ENCODE peak calls at places on chromosomes 4 and X, in eight cellular contexts. F, E, Q, N, T, A, G and Z are unnamed samples.

GRCh38 chr4:150217804-150218203 is 139.6 kb downstream of the DCLK2 start:
- DNase-seq in F (no peak), E (no peak), Q (no peak), N (no peak), T (peak; percentile 18), A (no peak), G (no peak), Z (no peak)

GRCh38 chrX:78979789-78980464 is 34.7 kb downstream of the P2RY10 start:
- DNase-seq in F (no peak), E (no peak), Q (no peak), N (no peak), T (no peak), A (no peak), G (no peak), Z (peak; percentile 2)

GRCh38 chr4:56314207-56314915 is 72.9 kb downstream of the AASDH start:
- DNase-seq in F (no peak), E (peak; percentile 26), Q (no peak), N (no peak), T (no peak), A (no peak), G (no peak), Z (no peak)

GRCh38 chrX:49876750-49877149 is 2.5 kb upstream of the USP27X start:
- DNase-seq in F (peak; percentile 15), E (no peak), Q (no peak), N (no peak), T (peak; percentile 50), A (no peak), G (peak; percentile 30), Z (no peak)

GRCh38 chrX:40010550-40011364 is 87.0 kb downstream of the BCOR start:
- DNase-seq in F (no peak), E (no peak), Q (no peak), N (no peak), T (no peak), A (no peak), G (no peak), Z (no peak)

GRCh38 chr4:122635205-122635604 is 14.3 kb upstream of the IL21 start:
- DNase-seq in F (no peak), E (no peak), Q (no peak), N (no peak), T (no peak), A (no peak), G (no peak), Z (no peak)

GRCh38 chrX:130145123-130145522 is 20.5 kb downstream of the AIFM1 start:
- DNase-seq in F (no peak), E (no peak), Q (no peak), N (no peak), T (no peak), A (no peak), G (no peak), Z (no peak)

GRCh38 chrX:23902419-23902818 is 5.3 kb downstream of the APOO start:
- DNase-seq in F (no peak), E (no peak), Q (no peak), N (no peak), T (peak; percentile 69), A (no peak), G (peak; percentile 76), Z (no peak)

GRCh38 chrX:1581132-1581531 is 10.3 kb upstream of the AKAP17A start:
- DNase-seq in F (peak; percentile 56), E (peak; percentile 87), Q (no peak), N (no peak), T (no peak), A (peak; percentile 69), G (peak; percentile 84), Z (peak; percentile 72)

GRCh38 chr4:101102114-101102752 is 245.1 kb downstream of the PPP3CA start:
- DNase-seq in F (no peak), E (no peak), Q (peak; percentile 55), N (no peak), T (peak; percentile 34), A (no peak), G (no peak), Z (no peak)

GRCh38 chrX:23616361-23616760 is 50.9 kb upstream of the PRDX4 start:
- DNase-seq in F (peak; percentile 36), E (no peak), Q (peak; percentile 2), N (no peak), T (peak; percentile 5), A (no peak), G (peak; percentile 25), Z (no peak)

GRCh38 chr4:155590751-155591150 is 75.9 kb upstream of the GUCY1A1 start:
- DNase-seq in F (no peak), E (no peak), Q (no peak), N (no peak), T (no peak), A (no peak), G (no peak), Z (no peak)

GRCh38 chrX:3669841-3670240 is 43.6 kb downstream of the PRKX start:
- DNase-seq in F (no peak), E (no peak), Q (no peak), N (no peak), T (no peak), A (no peak), G (no peak), Z (no peak)

GRCh38 chr4:5921981-5922380 is 29.1 kb upstream of the CRMP1 start:
- DNase-seq in F (no peak), E (no peak), Q (no peak), N (no peak), T (no peak), A (no peak), G (no peak), Z (no peak)

GRCh38 chr4:138859249-138859648 is 156.3 kb upstream of the NOCT start:
- DNase-seq in F (no peak), E (no peak), Q (no peak), N (no peak), T (no peak), A (no peak), G (no peak), Z (no peak)

GRCh38 chr4:79148369-79148768 is 177.5 kb downstream of the NAA11 start:
- DNase-seq in F (no peak), E (no peak), Q (no peak), N (no peak), T (no peak), A (no peak), G (no peak), Z (no peak)

GRCh38 chr4:101667348-101667747 is 123.2 kb upstream of the BANK1 start:
- DNase-seq in F (no peak), E (no peak), Q (peak; percentile 13), N (no peak), T (no peak), A (no peak), G (no peak), Z (no peak)